ENCODE peak calls at places on chromosomes 13 and 19, in seven cellular contexts. K, W, A, P, R, V and Z are unnamed samples.

GRCh38 chr13:99215466-99215865 is 14.8 kb downstream of the UBAC2 start:
- DNase-seq in V (no peak), W (no peak), P (no peak), K (no peak), R (no peak), A (no peak), Z (no peak)

GRCh38 chr13:70634893-70635292 is 526.6 kb upstream of the KLHL1 start:
- DNase-seq in K (no peak), W (no peak), R (peak), P (no peak), V (no peak), A (no peak), Z (no peak)

GRCh38 chr13:46756977-46757376 is 40.0 kb downstream of the ESD start:
- DNase-seq in P (no peak), R (peak), V (no peak), K (peak), W (no peak), A (no peak), Z (no peak)

GRCh38 chr19:2532252-2533071 is 56.5 kb downstream of the GADD45B start:
- DNase-seq in A (peak), K (peak), R (peak), P (peak), V (no peak), W (no peak), Z (no peak)

GRCh38 chr19:42098781-42099180 is 22.8 kb downstream of the ZNF574 start:
- DNase-seq in P (no peak), K (no peak), R (no peak), W (no peak), A (no peak), V (no peak), Z (no peak)

GRCh38 chr19:46951236-46951986 is 68.2 kb upstream of the NPAS1 start:
- DNase-seq in K (peak), W (no peak), A (peak), P (peak), V (no peak), R (peak), Z (no peak)

GRCh38 chr19:35146746-35147466 is 3.9 kb downstream of the FXYD7 start:
- DNase-seq in V (no peak), P (no peak), W (no peak), R (no peak), K (no peak), A (no peak), Z (no peak)

GRCh38 chr13:65856464-65856863 is 1373.7 kb downstream of the PCDH9 start:
- DNase-seq in V (no peak), R (no peak), P (no peak), W (no peak), K (peak), A (peak), Z (no peak)

GRCh38 chr13:29594310-29594709 is 1.2 kb downstream of the SLC7A1 start:
- DNase-seq in W (peak), A (peak), P (no peak), V (peak), R (peak), K (peak), Z (peak)

GRCh38 chr13:57630661-57631606 is 610 bp upstream of the PCDH17 start:
- DNase-seq in R (peak), W (peak), K (peak), A (peak), V (peak), P (no peak), Z (peak)

GRCh38 chr13:27182844-27183497 is 11.4 kb upstream of the USP12 start:
- DNase-seq in W (no peak), P (peak), V (no peak), K (peak), A (peak), R (peak), Z (no peak)

GRCh38 chr19:58538257-58539168 is 5.4 kb upstream of the TRIM28 start:
- DNase-seq in K (no peak), R (no peak), V (no peak), W (peak), A (peak), P (no peak), Z (peak)
- TF ChIP-seq EZH2 in K (peak), R (no peak), V (no peak), W (no peak), A (no peak), P (no peak), Z (no peak)

GRCh38 chr13:49791214-49791752 is 1.2 kb downstream of the KPNA3 start:
- DNase-seq in V (peak), A (peak), K (peak), P (no peak), R (peak), W (peak), Z (peak)
- TF ChIP-seq EZH2phosphoT487 in V (no peak), A (no peak), K (no peak), P (no peak), R (no peak), W (no peak), Z (no peak)

GRCh38 chr19:1471514-1472107 is 7.4 kb downstream of the C19orf25 start:
- DNase-seq in W (no peak), V (no peak), P (no peak), A (no peak), R (peak), K (peak), Z (peak)

GRCh38 chr19:1470864-1471513 is 8.0 kb downstream of the C19orf25 start:
- DNase-seq in K (peak), V (no peak), P (no peak), W (peak), R (peak), A (peak), Z (peak)

GRCh38 chr19:1468274-1469199 is 10.5 kb downstream of the C19orf25 start:
- DNase-seq in P (no peak), K (peak), W (no peak), V (no peak), R (peak), A (peak), Z (peak)

GRCh38 chr19:1469200-1469935 is 9.6 kb downstream of the C19orf25 start:
- DNase-seq in R (peak), W (no peak), P (no peak), K (peak), A (no peak), V (no peak), Z (peak)

DNA sequence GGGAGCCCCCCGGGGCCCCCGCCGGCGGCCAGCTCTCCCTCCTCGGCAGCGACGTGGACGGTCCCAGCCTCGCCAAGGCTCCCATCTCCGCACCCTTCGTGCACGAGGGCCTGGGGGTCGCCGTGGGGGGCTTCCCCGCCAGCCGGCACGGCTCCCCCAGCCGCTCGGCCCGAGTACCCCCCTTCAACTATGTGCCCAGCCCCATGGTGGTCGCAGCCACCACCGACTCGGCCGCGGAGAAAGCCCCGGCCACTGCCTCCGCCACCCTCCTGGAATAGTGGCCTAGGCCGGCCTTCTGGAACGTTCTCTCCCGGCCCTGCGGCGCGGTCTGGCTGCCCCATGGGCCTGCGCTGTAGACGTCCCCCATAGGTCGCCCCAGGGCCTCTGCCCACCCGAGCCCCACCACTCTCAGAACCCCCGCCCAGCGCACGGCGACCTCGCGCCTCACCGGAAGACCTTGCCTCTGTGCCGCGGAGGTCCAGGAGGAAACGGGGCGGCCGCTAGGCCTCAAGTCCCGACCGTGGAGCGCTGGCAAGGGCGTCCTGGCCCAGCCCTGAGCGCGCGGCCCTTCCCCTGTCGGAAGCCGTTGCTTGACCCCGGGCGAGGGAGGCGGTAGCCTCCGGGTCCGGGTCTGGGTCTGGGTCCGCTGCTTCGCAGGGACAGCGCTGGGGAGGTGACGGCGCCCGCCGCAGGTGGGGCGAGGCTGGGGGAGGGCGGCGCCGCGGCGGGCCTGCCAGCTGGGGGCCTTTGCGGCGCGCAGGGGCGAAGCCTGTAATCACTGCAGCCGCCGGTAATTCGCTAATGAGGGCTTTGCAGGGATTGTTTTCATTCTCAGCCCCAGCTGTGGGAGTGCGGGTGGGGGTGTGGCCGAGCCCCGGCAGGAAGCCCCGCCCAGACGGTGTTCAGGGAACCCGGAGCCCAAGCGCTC is 8.8 kb downstream of the C19orf25 start:
- DNase-seq in R (peak), K (peak), V (peak), A (peak), W (peak), P (peak), Z (peak)
- TF ChIP-seq EZH2 in R (no peak), K (no peak), V (no peak), A (peak), W (peak), P (no peak), Z (peak)

DNA sequence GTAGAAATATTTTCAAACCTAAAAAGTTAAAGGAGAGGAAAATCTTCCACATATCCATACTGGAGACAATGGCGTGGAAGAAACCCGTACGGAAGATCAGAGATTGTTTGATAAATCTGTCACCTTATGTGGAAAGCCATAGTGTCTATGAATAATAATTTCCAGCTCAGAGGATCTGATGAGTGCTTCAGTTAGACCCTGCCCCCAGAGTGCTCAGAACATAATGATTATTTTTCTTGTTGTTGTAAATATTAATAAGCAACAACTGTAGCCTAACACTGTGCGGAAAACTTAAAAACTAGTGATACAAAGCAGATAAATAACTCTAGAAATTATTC is 125.8 kb downstream of the FOXO1 start:
- DNase-seq in R (no peak), V (no peak), W (no peak), P (no peak), A (no peak), K (no peak), Z (no peak)
- TF ChIP-seq EZH2phosphoT487 in R (no peak), V (no peak), W (no peak), P (no peak), A (no peak), K (no peak), Z (no peak)

DNA sequence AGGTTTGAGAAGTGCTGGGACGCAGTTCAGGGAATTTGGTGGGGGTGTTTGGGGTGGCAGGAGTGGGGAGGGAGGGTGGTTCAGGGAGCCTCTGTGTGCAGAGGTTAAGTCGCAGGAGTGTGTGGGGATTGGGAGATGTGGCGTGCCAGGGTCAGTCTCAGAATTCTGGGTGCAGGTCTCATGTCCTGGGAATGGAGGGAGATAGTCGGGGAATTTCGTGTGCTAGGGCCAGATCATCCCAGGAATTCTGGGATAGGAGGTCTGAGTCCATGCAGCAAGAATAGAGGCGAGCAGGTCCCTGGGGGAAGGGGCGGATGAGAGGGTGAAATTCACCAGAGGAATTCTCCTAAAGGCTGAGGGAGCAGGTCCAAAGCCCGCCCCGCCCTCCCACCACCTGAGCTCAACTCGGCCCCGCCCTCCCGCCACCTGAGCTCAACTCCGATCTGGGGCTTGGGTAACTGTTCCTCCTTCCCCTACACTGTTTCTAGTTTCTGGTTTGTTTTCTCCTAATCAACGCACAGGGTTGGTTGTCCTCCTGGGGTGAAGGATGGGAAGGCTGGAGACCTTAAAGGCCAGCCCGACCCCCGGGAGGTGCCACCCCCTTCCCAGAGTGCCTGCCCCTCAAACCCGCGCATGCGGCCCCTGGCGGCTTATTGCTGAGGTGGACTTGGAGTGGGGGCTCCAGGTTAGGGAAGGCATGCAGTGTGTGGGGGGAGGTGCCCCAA is 15.2 kb downstream of the KCNC3 start:
- DNase-seq in V (no peak), P (no peak), R (peak), A (peak), W (peak), K (no peak), Z (peak)
- TF ChIP-seq EZH2 in V (no peak), P (no peak), R (no peak), A (no peak), W (no peak), K (no peak), Z (peak)

DNA sequence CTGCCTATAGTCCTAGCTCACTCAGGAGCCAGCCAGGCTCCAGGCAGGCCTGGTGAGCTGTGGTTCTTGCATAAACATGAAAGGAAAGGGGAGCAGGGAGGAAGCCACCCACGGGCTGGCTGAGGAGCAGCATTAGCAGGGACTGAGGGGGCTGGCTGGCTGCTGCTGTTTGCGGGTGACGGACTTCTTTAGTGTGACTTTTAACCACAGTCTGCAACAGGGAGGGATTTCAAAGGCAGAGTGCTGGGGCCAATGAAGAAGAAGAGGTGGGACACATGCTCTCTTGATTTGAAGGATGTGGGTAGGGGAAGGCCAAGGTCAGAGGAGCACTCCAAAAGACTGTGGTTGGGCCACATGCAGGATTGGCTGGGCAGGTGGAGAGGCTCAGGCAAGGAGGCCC is 223.0 kb downstream of the DNAJC15 start:
- DNase-seq in P (no peak), V (no peak), A (no peak), K (no peak), W (no peak), R (no peak), Z (no peak)
- TF ChIP-seq EZH2phosphoT487 in P (no peak), V (no peak), A (no peak), K (no peak), W (no peak), R (no peak), Z (no peak)

GRCh38 chr19:38834104-38834490 is 2.5 kb upstream of the ECH1 start:
- DNase-seq in R (no peak), P (no peak), K (no peak), W (no peak), V (no peak), A (no peak), Z (no peak)
- TF ChIP-seq EZH2 in R (no peak), P (no peak), K (no peak), W (no peak), V (no peak), A (no peak), Z (no peak)